ENCODE peak calls at places on chromosomes 16 and 17, in eight cellular contexts. T is CD8-positive, alpha-beta memory T cell; K is A549; Q is hepatocyte; P is heart right ventricle; H is epithelial cell of esophagus; C is GM23248; G is CD8-positive, alpha-beta T cell. O is an unnamed sample.

GRCh38 chr16:80788016-80788415 is 16.4 kb downstream of the CDYL2 start:
- DNase-seq in Q (no peak), T (no peak), C (peak), P (no peak), H (peak), G (no peak), K (no peak), O (peak)

GRCh38 chr17:13933597-13934276 is 135.6 kb upstream of the COX10 start:
- DNase-seq in C (no peak), K (no peak), Q (no peak), H (no peak), G (no peak), P (no peak), T (no peak), O (no peak)

GRCh38 chr16:1734816-1735215 is 28.8 kb downstream of the MAPK8IP3 start:
- DNase-seq in P (no peak), G (no peak), Q (no peak), C (no peak), K (no peak), T (no peak), H (no peak), O (no peak)

GRCh38 chr17:2299136-2299535 is 4.4 kb downstream of the SMG6 start:
- DNase-seq in Q (no peak), C (peak), T (no peak), K (no peak), P (no peak), G (no peak), H (no peak), O (no peak)

GRCh38 chr17:82424001-82424862 is 5.8 kb upstream of the OGFOD3 start:
- DNase-seq in P (no peak), H (peak), T (peak), G (no peak), Q (no peak), C (peak), K (no peak), O (no peak)

GRCh38 chr17:78488867-78489634 is 88.1 kb downstream of the DNAH17 start:
- DNase-seq in G (no peak), C (peak), P (no peak), Q (no peak), H (peak), T (no peak), K (no peak), O (no peak)

GRCh38 chr17:66468241-66469087 is 166.1 kb downstream of the PRKCA start:
- DNase-seq in K (no peak), Q (peak), P (no peak), T (no peak), G (no peak), C (peak), H (peak), O (no peak)

GRCh38 chr17:4887581-4887980 is 11.8 kb upstream of the C17orf107 start:
- DNase-seq in C (no peak), T (no peak), Q (no peak), H (no peak), P (no peak), G (no peak), K (no peak), O (no peak)

GRCh38 chr17:39626671-39627169 is at the start of gene PPP1R1B:
- DNase-seq in H (no peak), Q (no peak), G (no peak), C (peak), P (no peak), T (no peak), K (no peak), O (no peak)

GRCh38 chr16:1006781-1007180 is 25.2 kb downstream of the SOX8 start:
- DNase-seq in K (no peak), T (no peak), H (no peak), P (no peak), C (no peak), Q (no peak), G (no peak), O (no peak)

GRCh38 chr17:40458001-40458791 is 14.9 kb downstream of the IGFBP4 start:
- DNase-seq in P (peak), H (peak), G (no peak), T (no peak), Q (peak), C (peak), K (no peak), O (peak)

GRCh38 chr17:72191901-72192300 is 71.1 kb downstream of the SOX9 start:
- DNase-seq in Q (no peak), P (peak), H (no peak), G (no peak), K (no peak), T (no peak), C (no peak), O (no peak)

GRCh38 chr17:324151-324571 is 28.4 kb downstream of the RPH3AL start:
- DNase-seq in T (peak), C (no peak), P (no peak), H (no peak), Q (no peak), K (no peak), G (no peak), O (no peak)

GRCh38 chr16:27364493-27365141 is 37.4 kb upstream of the IL21R start:
- DNase-seq in G (no peak), K (peak), T (no peak), Q (peak), C (no peak), P (no peak), H (peak), O (no peak)

GRCh38 chr17:30808785-30809286 is 15.7 kb downstream of the CRLF3 start:
- DNase-seq in C (no peak), H (no peak), T (peak), G (peak), P (no peak), Q (no peak), K (no peak), O (no peak)

GRCh38 chr17:74545456-74546230 is at the start of gene CD300C:
- DNase-seq in P (no peak), G (no peak), K (no peak), T (no peak), C (peak), H (no peak), Q (no peak), O (no peak)

GRCh38 chr17:45784583-45785372 is 658 bp downstream of the CRHR1 start:
- DNase-seq in G (peak), K (peak), H (peak), Q (peak), T (no peak), P (no peak), C (peak), O (no peak)

GRCh38 chr17:6506679-6507231 is 49.6 kb downstream of the PITPNM3 start:
- DNase-seq in Q (no peak), T (no peak), G (no peak), P (no peak), H (peak), K (peak), C (peak), O (no peak)

GRCh38 chr16:12215302-12216105 is 239.0 kb downstream of the SNX29 start:
- DNase-seq in P (no peak), G (no peak), Q (no peak), K (no peak), C (no peak), H (no peak), T (no peak), O (no peak)

GRCh38 chr16:474420-475122 is 49.1 kb downstream of the RAB11FIP3 start:
- DNase-seq in C (no peak), K (no peak), G (no peak), P (no peak), H (no peak), T (no peak), Q (peak), O (no peak)

GRCh38 chr17:48477235-48477634 is 47.2 kb upstream of the SKAP1 start:
- DNase-seq in Q (no peak), K (no peak), C (no peak), H (no peak), P (no peak), G (no peak), T (no peak), O (no peak)

GRCh38 chr16:75483222-75483621 is 12.0 kb downstream of the CHST6 start:
- DNase-seq in G (no peak), C (no peak), Q (no peak), K (no peak), T (no peak), H (peak), P (no peak), O (no peak)

GRCh38 chr16:1708768-1709180 is 2.8 kb downstream of the MAPK8IP3 start:
- DNase-seq in C (peak), K (no peak), T (peak), H (peak), G (no peak), P (peak), Q (peak), O (no peak)

GRCh38 chr16:50273888-50274770 is 7.8 kb downstream of the ADCY7 start:
- DNase-seq in C (no peak), Q (no peak), H (no peak), P (no peak), T (peak), K (no peak), G (peak), O (no peak)

GRCh38 chr17:33435716-33436301 is 142.7 kb upstream of the ASIC2 start:
- DNase-seq in H (no peak), G (no peak), P (no peak), Q (no peak), C (peak), T (no peak), K (no peak), O (no peak)

GRCh38 chr17:8941520-8941919 is 24.0 kb downstream of the PIK3R5 start:
- DNase-seq in G (peak), H (no peak), Q (no peak), C (no peak), K (no peak), P (no peak), T (peak), O (no peak)

GRCh38 chr17:77036841-77037381 is 103.9 kb upstream of the SEC14L1 start:
- DNase-seq in P (no peak), Q (no peak), G (no peak), C (no peak), T (no peak), K (no peak), H (peak), O (no peak)

GRCh38 chr16:53946745-53947386 is 242.9 kb downstream of the FTO start:
- DNase-seq in P (no peak), H (no peak), G (no peak), C (no peak), K (no peak), T (no peak), Q (no peak), O (no peak)

GRCh38 chr17:11278186-11278983 is 37.4 kb downstream of the SHISA6 start:
- DNase-seq in T (no peak), C (no peak), K (no peak), G (no peak), P (no peak), Q (peak), H (no peak), O (no peak)

GRCh38 chr17:11813278-11813677 is 184.0 kb downstream of the ZNF18 start:
- DNase-seq in C (no peak), K (no peak), G (no peak), Q (no peak), T (no peak), P (no peak), H (no peak), O (no peak)

GRCh38 chr17:82668631-82669099 is 20.4 kb upstream of the WDR45B start:
- DNase-seq in T (peak), C (peak), P (peak), Q (peak), K (peak), H (peak), G (peak), O (no peak)

GRCh38 chr17:38710985-38711384 is 5.9 kb downstream of the MLLT6 start:
- DNase-seq in K (no peak), Q (no peak), G (no peak), H (no peak), C (no peak), P (no peak), T (no peak), O (no peak)

GRCh38 chr16:29030086-29030840 is 45.4 kb downstream of the LAT start:
- DNase-seq in K (no peak), T (peak), H (no peak), G (peak), C (no peak), P (no peak), Q (no peak), O (no peak)

GRCh38 chr17:69597898-69598692 is 183.6 kb downstream of the MAP2K6 start:
- DNase-seq in H (peak), G (no peak), C (peak), K (no peak), T (no peak), P (no peak), Q (no peak), O (no peak)

GRCh38 chr17:43034623-43035293 is 9.7 kb downstream of the RND2 start:
- DNase-seq in H (no peak), P (no peak), K (no peak), Q (no peak), C (no peak), T (no peak), G (no peak), O (no peak)

GRCh38 chr16:7074715-7075114 is 257.9 kb upstream of the RBFOX1 start:
- DNase-seq in C (no peak), Q (no peak), H (no peak), P (no peak), G (no peak), K (no peak), T (no peak), O (no peak)

GRCh38 chr17:38864636-38865398 is 5.0 kb upstream of the LASP1 start:
- DNase-seq in K (no peak), P (no peak), G (no peak), Q (no peak), H (peak), C (peak), T (no peak), O (no peak)

GRCh38 chr17:15462962-15463361 is 4.5 kb downstream of the CDRT4 start:
- DNase-seq in H (no peak), K (no peak), P (no peak), G (no peak), Q (no peak), C (peak), T (no peak), O (no peak)

GRCh38 chr17:57747221-57748017 is 2.3 kb upstream of the CCDC182 start:
- DNase-seq in K (peak), P (peak), Q (peak), G (peak), C (peak), T (peak), H (peak), O (peak)

DNA sequence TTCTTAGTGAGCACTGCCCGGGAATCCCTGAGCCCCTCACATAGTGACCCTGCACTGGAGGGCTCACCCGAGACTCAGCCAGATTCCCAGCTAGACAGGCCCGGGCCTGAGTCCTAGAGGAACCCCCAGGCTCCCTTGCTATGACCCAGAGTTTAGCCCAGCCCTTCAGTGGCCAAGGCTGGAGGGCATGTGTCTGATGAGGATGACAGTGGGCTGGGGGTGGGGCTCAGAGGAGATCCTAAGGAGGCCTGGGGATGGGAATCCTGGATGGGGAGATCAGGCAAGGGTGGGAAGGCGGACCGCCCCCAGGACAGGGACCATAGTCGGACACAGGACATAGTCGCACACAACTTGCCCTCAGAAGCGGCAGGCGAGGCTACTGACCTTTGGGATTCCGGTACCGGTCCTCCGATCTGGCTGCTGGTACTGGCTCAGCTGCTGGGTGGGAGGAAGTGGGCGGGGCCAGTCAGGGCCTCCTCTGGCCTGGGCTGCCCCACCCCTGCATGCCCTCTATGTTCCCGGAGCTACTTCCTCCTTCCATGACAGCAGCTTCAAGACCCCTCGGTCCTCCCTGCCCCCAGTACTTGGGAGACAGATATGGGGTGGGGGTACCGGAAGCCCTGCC is 1.1 kb downstream of the CD79B start:
- DNase-seq in G (peak), C (no peak), T (peak), K (no peak), H (no peak), P (peak), Q (no peak), O (no peak)
- H3K4me3 ChIP-seq in G (peak), C (no peak), T (peak), K (no peak), H (no peak), P (peak), Q (no peak), O (no peak)

GRCh38 chr16:85203462-85203813 is 91.2 kb upstream of the CIBAR2 start:
- DNase-seq in T (no peak), G (no peak), C (peak), Q (no peak), P (no peak), K (no peak), H (peak), O (no peak)

GRCh38 chr16:85201566-85201965 is 89.3 kb upstream of the CIBAR2 start:
- DNase-seq in T (no peak), K (no peak), H (no peak), C (peak), Q (no peak), P (no peak), G (no peak), O (no peak)

GRCh38 chr16:85202631-85203461 is 90.6 kb upstream of the CIBAR2 start:
- DNase-seq in C (peak), T (no peak), G (no peak), K (no peak), H (no peak), P (peak), Q (peak), O (peak)

GRCh38 chr16:85200471-85201278 is 88.4 kb upstream of the CIBAR2 start:
- DNase-seq in G (no peak), P (no peak), Q (peak), K (no peak), C (no peak), T (no peak), H (peak), O (no peak)

DNA sequence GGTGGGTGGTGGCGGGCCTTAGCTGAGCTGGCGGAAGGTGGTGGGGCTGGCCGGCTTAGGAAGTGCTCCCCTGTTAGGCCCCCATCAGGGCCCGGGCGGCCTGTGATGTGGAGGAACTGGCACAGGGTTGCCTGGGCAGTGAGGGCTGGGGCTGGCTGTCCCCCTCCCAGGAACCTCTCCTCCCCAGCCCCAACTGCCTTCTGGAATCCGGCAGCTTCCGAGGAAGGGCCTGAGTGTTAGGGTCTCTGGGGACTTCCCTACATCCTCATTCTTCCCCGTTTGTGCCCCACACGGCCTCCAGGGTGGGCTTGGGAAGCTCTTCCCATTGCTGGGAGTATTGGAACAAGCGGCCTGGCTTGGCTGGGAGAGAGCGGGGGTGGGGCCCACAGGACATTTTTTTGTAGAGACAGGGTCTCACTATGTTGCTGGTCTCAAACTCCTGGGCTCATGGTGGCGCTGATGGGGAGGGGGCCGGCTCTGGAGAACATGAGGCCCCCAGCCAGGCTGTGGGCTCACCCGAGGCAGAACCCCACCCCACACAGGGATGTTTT is 89.9 kb upstream of the CIBAR2 start:
- DNase-seq in H (no peak), K (no peak), Q (no peak), T (no peak), G (no peak), C (peak), P (no peak), O (no peak)
- H3K4me3 ChIP-seq in H (no peak), K (no peak), Q (no peak), T (no peak), G (no peak), C (no peak), P (no peak), O (no peak)

DNA sequence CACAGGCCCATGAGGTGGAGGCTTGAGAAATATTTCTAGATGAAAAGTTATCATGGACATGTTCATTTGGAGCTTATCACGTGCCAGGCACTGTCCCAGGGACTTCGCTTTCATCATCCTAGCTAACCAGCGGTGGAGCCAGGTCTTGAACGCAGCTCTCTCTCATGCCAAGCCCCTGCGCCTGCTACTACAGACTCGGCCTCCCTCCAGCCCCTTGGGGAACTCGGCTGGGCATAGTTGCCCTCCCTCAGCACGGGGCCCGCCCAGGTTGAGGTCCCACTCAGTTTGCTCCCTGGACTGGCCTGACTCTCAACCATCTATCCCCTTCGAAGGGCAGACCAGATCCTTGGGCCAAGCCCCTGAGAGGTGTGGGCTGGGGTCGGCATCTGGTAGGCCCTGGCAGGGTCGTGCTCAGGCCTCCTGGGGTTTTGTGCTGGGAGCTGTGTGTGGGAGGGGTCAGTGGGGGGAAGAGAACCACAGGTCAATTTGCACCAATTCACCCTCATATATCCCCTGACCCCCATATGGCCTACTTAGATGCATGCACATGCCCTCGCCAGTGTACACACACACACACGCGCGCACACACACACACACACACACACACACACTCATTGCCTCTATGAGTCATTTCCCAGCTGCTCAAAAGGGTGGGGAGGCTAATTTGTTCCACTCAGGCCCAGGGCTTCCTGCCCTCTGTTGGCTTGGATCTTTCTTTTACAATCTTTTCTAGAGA is 12.1 kb upstream of the SCN4A start:
- DNase-seq in C (peak), Q (peak), H (peak), T (peak), P (peak), G (peak), K (no peak), O (peak)
- H3K4me3 ChIP-seq in C (no peak), Q (no peak), H (no peak), T (no peak), P (no peak), G (no peak), K (no peak), O (no peak)

GRCh38 chr16:2757344-2757743 is 4.9 kb downstream of the SRRM2 start:
- DNase-seq in H (no peak), Q (no peak), C (no peak), G (no peak), P (no peak), K (no peak), T (no peak), O (no peak)
- H3K4me3 ChIP-seq in H (no peak), Q (no peak), C (no peak), G (no peak), P (no peak), K (no peak), T (no peak), O (no peak)

DNA sequence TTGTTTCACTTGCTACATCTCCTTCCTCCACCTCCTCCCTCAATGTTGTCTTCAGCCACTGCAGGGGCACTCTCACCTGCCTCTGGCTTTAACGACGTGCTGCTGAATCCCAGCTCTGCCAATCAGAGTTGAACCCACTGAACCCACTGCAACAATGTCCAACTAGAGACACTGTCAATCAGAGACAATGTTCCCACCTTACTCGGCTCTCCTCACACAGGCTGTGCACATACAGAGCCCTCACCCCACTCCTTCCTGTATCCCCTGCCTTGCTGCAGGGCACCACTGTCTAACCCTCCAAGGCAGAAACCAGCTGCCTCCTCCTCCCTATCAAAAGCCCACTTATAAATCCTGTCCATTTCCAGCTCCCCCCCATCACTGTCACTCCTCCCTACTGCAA is 58.7 kb downstream of the ANKRD11 start:
- DNase-seq in G (no peak), C (no peak), H (no peak), T (no peak), P (no peak), Q (no peak), K (no peak), O (no peak)
- H3K4me3 ChIP-seq in G (no peak), C (no peak), H (no peak), T (no peak), P (no peak), Q (no peak), K (no peak), O (no peak)

O was measured in AG09309.